ENCODE peak calls at places on chromosome 2, in four cellular contexts. Z is GM12865, W is psoas muscle, R is bronchial epithelial cell. Q is an unnamed sample.
A peak's percentile ranks its signal among the peaks of the same experiment; 100 is the strongest.

GRCh38 chr2:129906139-129906860 is 73.2 kb upstream of the RAB6C start:
- DNase-seq in Z (no peak), W (no peak), R (no peak), Q (no peak)

GRCh38 chr2:239216614-239217273 is 184.1 kb downstream of the HDAC4 start:
- DNase-seq in Z (peak; percentile 40), W (no peak), R (no peak), Q (no peak)

GRCh38 chr2:42877936-42878335 is 85.6 kb upstream of the HAAO start:
- DNase-seq in Z (no peak), W (no peak), R (no peak), Q (no peak)

GRCh38 chr2:105545731-105546622 is 147.1 kb upstream of the FHL2 start:
- DNase-seq in Z (peak; percentile 59), W (peak; percentile 52), R (peak; percentile 63), Q (no peak)

GRCh38 chr2:61173116-61173515 is 11.1 kb downstream of the C2orf74 start:
- DNase-seq in Z (no peak), W (no peak), R (no peak), Q (no peak)

GRCh38 chr2:219073413-219074129 is 12.8 kb upstream of the IHH start:
- DNase-seq in Z (peak; percentile 68), W (no peak), R (peak; percentile 52), Q (peak; percentile 38)

GRCh38 chr2:216056739-216057138 is 24.9 kb downstream of the PECR start:
- DNase-seq in Z (peak; percentile 84), W (no peak), R (no peak), Q (no peak)

GRCh38 chr2:25856377-25856776 is 21.9 kb downstream of the ASXL2 start:
- DNase-seq in Z (no peak), W (no peak), R (no peak), Q (no peak)

GRCh38 chr2:29495068-29495467 is 379.9 kb downstream of the CLIP4 start:
- DNase-seq in Z (no peak), W (no peak), R (no peak), Q (no peak)

GRCh38 chr2:215780891-215781290 is 232.5 kb downstream of the MREG start:
- DNase-seq in Z (no peak), W (no peak), R (no peak), Q (no peak)

GRCh38 chr2:893311-893710 is 57.3 kb upstream of the SNTG2 start:
- DNase-seq in Z (no peak), W (no peak), R (no peak), Q (no peak)

GRCh38 chr2:44237221-44237620 is 38.1 kb upstream of the SLC3A1 start:
- DNase-seq in Z (peak; percentile 52), W (no peak), R (no peak), Q (no peak)

GRCh38 chr2:52117299-52117698 is 1085.4 kb upstream of the NRXN1 start:
- DNase-seq in Z (no peak), W (no peak), R (peak; percentile 72), Q (no peak)

GRCh38 chr2:151302879-151303278 is 13.4 kb upstream of the NMI start:
- DNase-seq in Z (no peak), W (no peak), R (peak; percentile 20), Q (peak; percentile 68)

GRCh38 chr2:19104503-19104902 is 253.9 kb downstream of the OSR1 start:
- DNase-seq in Z (no peak), W (no peak), R (peak; percentile 97), Q (no peak)

GRCh38 chr2:16612490-16612889 is 53.1 kb downstream of the CYRIA start:
- DNase-seq in Z (no peak), W (no peak), R (no peak), Q (no peak)

GRCh38 chr2:11945139-11946126 is 199.0 kb downstream of the LPIN1 start:
- DNase-seq in Z (peak; percentile 74), W (no peak), R (no peak), Q (no peak)

GRCh38 chr2:35946431-35946991 is 409.1 kb upstream of the CRIM1 start:
- DNase-seq in Z (no peak), W (no peak), R (no peak), Q (no peak)

GRCh38 chr2:141109633-141110032 is 1021.2 kb downstream of the LRP1B start:
- DNase-seq in Z (no peak), W (no peak), R (peak; percentile 20), Q (no peak)
- TF ChIP-seq CTCF in Z (no peak), W (no peak), R (peak; percentile 21), Q (no peak)

DNA sequence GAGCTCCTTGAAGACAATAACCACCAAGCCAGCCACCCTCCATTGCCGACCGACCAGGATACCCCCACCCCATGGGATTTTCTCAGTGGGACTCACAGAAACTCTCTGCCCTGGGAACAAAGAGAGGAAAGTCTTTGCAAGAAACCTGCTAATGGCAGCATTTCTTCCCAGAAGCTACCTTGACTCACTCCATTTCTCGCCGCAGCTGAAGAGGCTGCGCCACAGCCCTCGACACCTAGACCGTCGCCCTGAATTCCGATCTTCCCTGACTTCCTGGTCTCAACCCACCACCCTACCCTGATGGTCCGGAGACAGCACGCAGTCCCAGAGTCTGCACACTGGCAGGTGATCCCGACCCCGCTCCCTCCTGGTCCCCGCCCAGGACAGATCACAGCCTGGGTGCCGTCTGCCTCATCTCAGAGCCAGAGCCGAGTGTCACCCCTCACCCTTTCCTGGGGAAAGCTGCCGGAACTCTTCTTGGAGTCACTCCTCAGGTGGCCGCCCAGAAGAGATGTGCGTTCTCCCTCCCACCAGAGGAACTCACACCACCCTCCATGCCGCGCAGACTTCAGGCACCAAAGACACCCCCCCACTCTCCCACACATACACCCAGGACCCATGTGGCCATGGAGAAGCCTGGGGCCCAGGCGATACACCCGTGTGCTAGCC is 24.6 kb downstream of the AQP12A start:
- DNase-seq in Z (no peak), W (peak; percentile 8), R (no peak), Q (no peak)
- H3K4me3 ChIP-seq in Z (no peak overlapping the region), W (no peak overlapping the region), R (no peak overlapping the region), Q (no peak overlapping the region)

GRCh38 chr2:160967523-160967922 is 192.7 kb upstream of the TANK start:
- DNase-seq in Z (no peak), W (no peak), R (no peak), Q (no peak)

GRCh38 chr2:160974803-160975202 is 185.4 kb upstream of the TANK start:
- DNase-seq in Z (no peak), W (no peak), R (peak; percentile 90), Q (no peak)

GRCh38 chr2:160968183-160968582 is 192.0 kb upstream of the TANK start:
- DNase-seq in Z (no peak), W (no peak), R (peak; percentile 14), Q (no peak)

GRCh38 chr2:160973991-160974390 is 186.2 kb upstream of the TANK start:
- DNase-seq in Z (no peak), W (no peak), R (no peak), Q (no peak)

DNA sequence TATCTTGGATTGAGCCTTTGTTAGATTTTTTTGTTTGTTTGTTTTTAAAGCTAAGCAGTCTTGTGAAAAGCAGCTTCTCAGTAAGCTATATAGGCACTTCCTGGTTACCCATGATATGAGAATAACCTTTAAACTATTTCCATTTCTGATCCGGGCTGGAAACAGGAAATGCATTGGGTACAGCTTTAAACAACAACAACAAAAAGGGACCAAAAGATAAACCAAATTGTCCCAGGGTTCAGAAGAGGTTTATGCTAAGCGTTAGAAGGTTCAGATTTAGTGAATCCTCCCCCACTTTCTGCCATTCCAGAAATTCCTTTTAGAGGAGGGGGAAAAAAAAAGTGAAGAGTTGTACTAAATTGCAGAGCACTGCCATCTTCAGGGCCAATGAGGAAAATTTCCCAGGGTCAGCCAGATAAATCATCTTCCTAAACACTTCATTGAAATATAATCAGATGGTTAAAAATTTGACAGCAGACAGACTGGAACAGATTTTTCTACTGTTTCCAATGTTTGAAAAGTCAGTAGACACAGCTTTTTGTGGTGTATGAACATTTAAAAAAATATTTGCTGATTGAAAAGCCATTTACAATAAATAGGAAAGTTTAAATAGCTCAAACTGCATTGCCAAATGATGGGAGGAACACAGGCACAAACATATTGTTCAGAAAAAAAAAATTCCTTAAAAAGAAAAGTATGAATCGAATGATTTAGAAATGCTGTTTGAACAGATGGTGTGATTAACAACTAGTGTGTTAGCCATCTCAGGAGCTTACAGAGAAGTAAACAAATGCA is 190.0 kb upstream of the TANK start:
- DNase-seq in Z (peak; percentile 15), W (no peak), R (peak; percentile 65), Q (peak; percentile 63)
- TF ChIP-seq CTCF in Z (peak; percentile 34), W (peak; percentile 70), R (peak; percentile 56), Q (peak; percentile 79)

DNA sequence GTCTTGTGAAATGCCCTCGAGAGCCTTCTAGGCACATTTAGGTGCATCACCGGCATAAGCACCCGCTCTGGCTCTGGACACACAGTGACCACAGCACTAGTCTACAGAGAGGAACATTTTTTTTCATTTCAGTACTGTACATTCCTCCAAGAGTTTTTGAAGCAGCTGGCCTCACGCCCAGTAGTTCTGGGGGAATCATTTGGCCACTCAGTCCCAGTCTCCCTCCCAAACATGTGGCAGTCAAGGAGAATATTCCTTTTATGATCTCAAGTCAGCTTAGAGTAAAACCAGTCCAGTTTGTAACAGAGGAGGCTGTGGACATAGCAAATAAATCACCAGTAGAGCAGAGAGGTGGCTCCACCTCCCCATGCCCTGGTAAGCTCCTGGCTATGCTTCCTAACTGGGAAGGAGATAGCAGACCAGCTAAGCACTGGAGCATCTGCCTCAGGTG is 48.1 kb downstream of the KCNE4 start:
- DNase-seq in Z (no peak), W (peak; percentile 69), R (no peak), Q (peak; percentile 78)
- H3K4me3 ChIP-seq in Z (no peak overlapping the region), W (no peak overlapping the region), R (no peak overlapping the region), Q (no peak overlapping the region)

DNA sequence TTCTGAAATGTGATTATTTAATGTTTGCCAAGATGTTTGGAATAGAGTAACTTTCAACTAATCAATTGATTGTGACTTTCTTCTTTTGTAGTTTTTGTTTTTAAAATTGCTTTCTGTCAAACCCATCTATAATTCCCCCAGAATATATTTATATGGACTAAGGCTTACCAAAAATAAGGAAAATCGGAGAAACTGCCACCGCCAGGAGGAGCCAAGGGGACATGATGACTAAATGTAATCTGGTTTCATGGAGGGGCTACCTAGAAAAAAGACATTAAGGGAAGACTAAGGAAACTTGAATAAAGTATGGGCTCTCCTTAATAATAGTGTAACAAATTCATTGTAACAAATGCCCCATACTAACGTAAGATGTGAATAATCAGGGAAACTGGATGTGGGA is 19.5 kb downstream of the BOLA3 start:
- DNase-seq in Z (no peak), W (no peak), R (no peak), Q (no peak)
- TF ChIP-seq CTCF in Z (no peak), W (no peak), R (no peak), Q (peak; percentile 14)